ENCODE peak calls at places on chromosomes 7 and 10, in nine cellular contexts. M, D, N, T, K, I, F, A and Y are unnamed samples.

GRCh38 chr7:8638076-8638475 is 204.7 kb downstream of the NXPH1 start:
- DNase-seq in M (no peak), D (no peak), N (no peak), T (no peak), K (no peak), I (peak), F (no peak), A (no peak), Y (no peak)

GRCh38 chr7:33806284-33807157 is 98.8 kb upstream of the BMPER start:
- DNase-seq in M (no peak), D (no peak), N (no peak), T (peak), K (no peak), I (no peak), F (no peak), A (no peak), Y (no peak)

GRCh38 chr10:50396491-50397311 is 145.4 kb upstream of the ASAH2 start:
- DNase-seq in M (peak), D (no peak), N (no peak), T (peak), K (no peak), I (no peak), F (no peak), A (no peak), Y (peak)

GRCh38 chr10:101587725-101588614 is at the start of the genes DPCD and POLL:
- DNase-seq in M (peak), D (peak), N (peak), T (peak), K (peak), I (peak), F (peak), A (peak), Y (peak)

GRCh38 chr10:98589007-98589406 is 142.3 kb upstream of the HPS1 start:
- DNase-seq in M (no peak), D (no peak), N (no peak), T (no peak), K (no peak), I (no peak), F (no peak), A (no peak), Y (no peak)

GRCh38 chr7:43639858-43640491 is 57.1 kb downstream of the STK17A start:
- DNase-seq in M (no peak), D (peak), N (no peak), T (peak), K (no peak), I (peak), F (peak), A (no peak), Y (no peak)

GRCh38 chr7:106217089-106217542 is 67.7 kb downstream of the NAMPT start:
- DNase-seq in M (no peak), D (peak), N (no peak), T (peak), K (peak), I (peak), F (no peak), A (no peak), Y (no peak)

GRCh38 chr7:668139-668871 is 58.2 kb upstream of the DNAAF5 start:
- DNase-seq in M (no peak), D (no peak), N (no peak), T (peak), K (no peak), I (peak), F (no peak), A (peak), Y (no peak)

GRCh38 chr7:125892434-125892833 is 962.8 kb upstream of the POT1 start:
- DNase-seq in M (no peak), D (no peak), N (no peak), T (no peak), K (no peak), I (no peak), F (no peak), A (no peak), Y (no peak)

GRCh38 chr10:60348982-60349381 is 40.7 kb downstream of the ANK3 start:
- DNase-seq in M (no peak), D (no peak), N (no peak), T (peak), K (no peak), I (no peak), F (no peak), A (no peak), Y (no peak)

GRCh38 chr10:4812952-4813351 is 13.1 kb upstream of the AKR1E2 start:
- DNase-seq in M (no peak), D (no peak), N (no peak), T (peak), K (no peak), I (no peak), F (no peak), A (peak), Y (no peak)

GRCh38 chr7:36305648-36306047 is 84.0 kb upstream of the ANLN start:
- DNase-seq in M (no peak), D (no peak), N (no peak), T (peak), K (no peak), I (no peak), F (no peak), A (no peak), Y (no peak)

GRCh38 chr10:89307213-89307612 is 5.4 kb downstream of the IFIT2 start:
- DNase-seq in M (no peak), D (no peak), N (no peak), T (peak), K (no peak), I (no peak), F (no peak), A (no peak), Y (no peak)

GRCh38 chr10:44510716-44511115 is 125.8 kb upstream of the CXCL12 start:
- DNase-seq in M (no peak), D (no peak), N (no peak), T (peak), K (no peak), I (no peak), F (no peak), A (no peak), Y (no peak)

GRCh38 chr10:72328829-72329204 is 25.9 kb downstream of the DNAJB12 start:
- DNase-seq in M (peak), D (no peak), N (peak), T (no peak), K (no peak), I (peak), F (no peak), A (no peak), Y (no peak)

GRCh38 chr7:111756687-111757178 is 194.4 kb upstream of the IMMP2L start:
- DNase-seq in M (no peak), D (peak), N (no peak), T (peak), K (peak), I (peak), F (peak), A (no peak), Y (no peak)

GRCh38 chr7:72435366-72435765 is 23.2 kb upstream of the CALN1 start:
- DNase-seq in M (no peak), D (no peak), N (no peak), T (no peak), K (peak), I (peak), F (peak), A (no peak), Y (no peak)

DNA sequence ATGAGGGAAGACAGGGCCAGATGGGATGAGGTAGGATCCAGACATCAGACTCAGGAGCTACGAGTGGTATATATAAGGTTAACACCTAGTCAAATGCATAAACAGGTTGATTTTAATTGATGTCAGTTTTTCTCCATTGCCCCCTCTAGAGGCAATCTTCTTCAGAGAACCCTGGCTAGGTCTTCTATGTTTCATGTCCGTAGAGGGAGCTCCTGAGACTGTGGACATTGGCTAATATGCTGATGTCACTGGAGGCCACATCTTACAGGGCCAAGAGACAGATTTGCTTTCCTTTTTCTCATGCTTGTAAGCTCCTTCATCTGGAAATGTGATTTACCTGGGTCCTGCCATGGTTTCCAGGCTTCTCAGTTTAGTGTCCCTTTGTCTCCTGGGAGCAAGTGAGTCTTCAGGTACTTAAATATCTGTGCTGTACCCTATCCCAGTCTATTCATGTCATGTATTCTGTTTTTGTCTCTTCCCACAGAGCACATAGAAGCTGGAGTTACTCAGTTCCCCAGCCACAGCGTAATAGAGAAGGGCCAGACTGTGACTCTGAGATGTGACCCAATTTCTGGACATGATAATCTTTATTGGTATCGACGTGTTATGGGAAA is 161.6 kb upstream of the PRSS1 start:
- DNase-seq in M (no peak), D (peak), N (no peak), T (peak), K (no peak), I (no peak), F (no peak), A (no peak), Y (peak)
- TF ChIP-seq CTCF in M (peak), D (peak), N (peak), T (peak), K (peak), I (peak), F (peak), A (peak), Y (peak)

GRCh38 chr10:84565881-84566280 is 237.5 kb downstream of the CCSER2 start:
- DNase-seq in M (no peak), D (no peak), N (no peak), T (no peak), K (no peak), I (no peak), F (no peak), A (no peak), Y (no peak)
- TF ChIP-seq CTCF in M (no peak), D (no peak), N (no peak), T (no peak), K (no peak), I (no peak), F (no peak), A (no peak), Y (no peak)

GRCh38 chr7:13920053-13920697 is 69.3 kb downstream of the ETV1 start:
- DNase-seq in M (no peak), D (no peak), N (no peak), T (peak), K (no peak), I (no peak), F (peak), A (peak), Y (no peak)
- TF ChIP-seq CTCF in M (no peak), D (no peak), N (no peak), T (no peak), K (no peak), I (no peak), F (no peak), A (no peak), Y (no peak)

GRCh38 chr7:142523821-142524460 is 225.3 kb upstream of the PRSS1 start:
- DNase-seq in M (no peak), D (no peak), N (no peak), T (no peak), K (no peak), I (no peak), F (no peak), A (no peak), Y (no peak)
- TF ChIP-seq CTCF in M (no peak), D (no peak), N (no peak), T (peak), K (no peak), I (no peak), F (no peak), A (peak), Y (no peak)

DNA sequence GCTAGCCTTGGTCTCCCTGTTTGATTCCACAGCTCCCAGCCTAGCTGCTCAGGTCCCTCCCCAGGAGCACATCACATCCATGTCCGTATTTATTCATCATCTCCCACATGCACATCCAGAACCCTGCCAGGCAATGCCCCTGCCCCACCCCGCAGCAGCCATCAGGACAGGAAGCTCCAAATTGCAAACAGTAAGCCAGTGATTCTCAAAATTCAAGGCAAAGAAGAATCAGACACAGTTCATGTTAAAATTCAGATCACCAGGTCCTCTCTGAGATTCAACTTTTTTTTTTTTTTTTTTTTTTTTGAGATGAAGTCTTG is 17.7 kb downstream of the LRRC20 start:
- DNase-seq in M (no peak), D (no peak), N (no peak), T (no peak), K (no peak), I (no peak), F (no peak), A (no peak), Y (no peak)
- TF ChIP-seq CTCF in M (no peak), D (no peak), N (peak), T (no peak), K (no peak), I (no peak), F (no peak), A (no peak), Y (no peak)

GRCh38 chr7:11529382-11529781 is 302.6 kb downstream of the THSD7A start:
- DNase-seq in M (no peak), D (no peak), N (no peak), T (no peak), K (no peak), I (no peak), F (no peak), A (no peak), Y (no peak)
- TF ChIP-seq CTCF in M (no peak), D (no peak), N (no peak), T (no peak), K (no peak), I (no peak), F (no peak), A (no peak), Y (no peak)

GRCh38 chr10:117165557-117166419 is 27.7 kb upstream of the VAX1 start:
- DNase-seq in M (peak), D (peak), N (no peak), T (peak), K (peak), I (peak), F (peak), A (no peak), Y (peak)
- TF ChIP-seq CTCF in M (peak), D (peak), N (no peak), T (peak), K (peak), I (peak), F (peak), A (peak), Y (peak)